ENCODE peak calls at places on chromosome 19, in five cellular contexts. N is CD4-positive, alpha-beta T cell; G is CD8-positive, alpha-beta T cell; C is GDM1; E is neural crest cell. P is an unnamed sample.

GRCh38 chr19:4829001-4829712 is 2.4 kb downstream of the TICAM1 start:
- DNase-seq in N (no peak), G (no peak), C (peak), E (no peak), P (no peak)

GRCh38 chr19:18438331-18439024 is 545 bp upstream of the ISYNA1 start:
- DNase-seq in N (no peak), G (no peak), C (no peak), E (no peak), P (no peak)

GRCh38 chr19:10769533-10770491 is 51.9 kb downstream of the DNM2 start:
- DNase-seq in N (peak), G (no peak), C (no peak), E (no peak), P (no peak)

GRCh38 chr19:55173717-55174409 is 6.2 kb downstream of the SYT5 start:
- DNase-seq in N (no peak), G (no peak), C (peak), E (peak), P (no peak)

GRCh38 chr19:39890755-39891551 is 43.5 kb downstream of the FCGBP start:
- DNase-seq in N (no peak), G (no peak), C (no peak), E (no peak), P (no peak)

GRCh38 chr19:1648926-1649541 is 3.4 kb downstream of the TCF3 start:
- DNase-seq in N (no peak), G (no peak), C (no peak), E (no peak), P (no peak)

GRCh38 chr19:10402441-10403038 is 802 bp downstream of the CDC37 start:
- DNase-seq in N (no peak), G (no peak), C (no peak), E (no peak), P (no peak)

GRCh38 chr19:4645718-4646117 is 6.4 kb downstream of the TNFAIP8L1 start:
- DNase-seq in N (no peak), G (no peak), C (no peak), E (no peak), P (no peak)

GRCh38 chr19:34960103-34960805 is 3.8 kb downstream of the ZNF792 start:
- DNase-seq in N (no peak), G (no peak), C (no peak), E (no peak), P (no peak)

GRCh38 chr19:1671716-1672037 is 19.3 kb upstream of the TCF3 start:
- DNase-seq in N (no peak), G (no peak), C (no peak), E (no peak), P (no peak)

GRCh38 chr19:6766357-6767080 is 716 bp downstream of the SH2D3A start:
- DNase-seq in N (no peak), G (no peak), C (no peak), E (no peak), P (no peak)

GRCh38 chr19:11421607-11422098 is 2.5 kb upstream of the RGL3 start:
- DNase-seq in N (no peak), G (peak), C (no peak), E (peak), P (no peak)

GRCh38 chr19:6126335-6126974 is 9.0 kb upstream of the ACSBG2 start:
- DNase-seq in N (no peak), G (no peak), C (peak), E (no peak), P (no peak)

GRCh38 chr19:38707512-38708114 is 36.7 kb downstream of the CAPN12 start:
- DNase-seq in N (no peak), G (no peak), C (no peak), E (no peak), P (no peak)

GRCh38 chr19:1027020-1027952 is 878 bp downstream of the CNN2 start:
- DNase-seq in N (no peak), G (no peak), C (peak), E (no peak), P (no peak)

GRCh38 chr19:49362048-49362925 is at the start of gene TEAD2:
- DNase-seq in N (no peak), G (no peak), C (no peak), E (peak), P (no peak)

GRCh38 chr19:7505288-7505681 is 10.6 kb upstream of the ZNF358 start:
- DNase-seq in N (no peak), G (no peak), C (no peak), E (no peak), P (no peak)

GRCh38 chr19:31317542-31317941 is 31.7 kb downstream of the TSHZ3 start:
- DNase-seq in N (no peak), G (no peak), C (no peak), E (no peak), P (no peak)

GRCh38 chr19:47124937-47125668 is 5.5 kb upstream of the SAE1 start:
- DNase-seq in N (no peak), G (no peak), C (peak), E (peak), P (no peak)

GRCh38 chr19:29404015-29404414 is 121.8 kb upstream of the VSTM2B start:
- DNase-seq in N (no peak), G (no peak), C (no peak), E (no peak), P (no peak)

GRCh38 chr19:29873024-29873800 is 61.4 kb downstream of the CCNE1 start:
- DNase-seq in N (peak), G (peak), C (peak), E (peak), P (peak)

GRCh38 chr19:3175761-3176714 is 2.5 kb upstream of the S1PR4 start:
- DNase-seq in N (peak), G (no peak), C (no peak), E (no peak), P (no peak)

GRCh38 chr19:48614436-48615144 is at the start of gene FAM83E:
- DNase-seq in N (no peak), G (no peak), C (no peak), E (no peak), P (no peak)

GRCh38 chr19:10828981-10829821 is 6.8 kb downstream of the TMED1 start:
- DNase-seq in N (no peak), G (no peak), C (no peak), E (no peak), P (no peak)

GRCh38 chr19:33467851-33468250 is 53.7 kb downstream of the PEPD start:
- DNase-seq in N (no peak), G (no peak), C (no peak), E (no peak), P (no peak)

GRCh38 chr19:5128251-5128931 is 159.5 kb downstream of the KDM4B start:
- DNase-seq in N (no peak), G (no peak), C (no peak), E (peak), P (no peak)

GRCh38 chr19:10289167-10289835 is 451 bp upstream of the ICAM5 start:
- DNase-seq in N (peak), G (peak), C (peak), E (no peak), P (peak)

GRCh38 chr19:4431808-4432674 is 25.6 kb downstream of the UBXN6 start:
- DNase-seq in N (no peak), G (no peak), C (peak), E (no peak), P (no peak)

GRCh38 chr19:58213075-58213369 is 15.7 kb upstream of the ZNF544 start:
- DNase-seq in N (no peak), G (no peak), C (no peak), E (no peak), P (no peak)

GRCh38 chr19:49861127-49861526 is 6.2 kb downstream of the PNKP start:
- DNase-seq in N (no peak), G (no peak), C (no peak), E (no peak), P (no peak)

GRCh38 chr19:2154587-2155075 is 3.3 kb upstream of the AP3D1 start:
- DNase-seq in N (no peak), G (no peak), C (no peak), E (no peak), P (no peak)

GRCh38 chr19:18431351-18432197 is 6.4 kb downstream of the ISYNA1 start:
- DNase-seq in N (no peak), G (no peak), C (no peak), E (no peak), P (no peak)

GRCh38 chr19:44951179-44952159 is 3.7 kb upstream of the CLPTM1 start:
- DNase-seq in N (peak), G (peak), C (peak), E (peak), P (peak)